ENCODE peak calls at places on chromosomes 13 and 19, in four cellular contexts. One of them, this sample, is unnamed.

GRCh38 chr19:44848036-44848804 is 2.1 kb downstream of the NECTIN2 start:
- DNase-seq in CD8-positive, alpha-beta T cell: no peak
- DNase-seq in spleen: no peak
- DNase-seq in esophagus squamous epithelium: no peak
- DNase-seq in this sample: no peak

GRCh38 chr13:73984201-73984600 is 150.0 kb downstream of the KLF12 start:
- DNase-seq in esophagus squamous epithelium: no peak
- DNase-seq in spleen: no peak
- DNase-seq in CD8-positive, alpha-beta T cell: no peak
- DNase-seq in this sample: no peak

GRCh38 chr19:43624933-43625332 is 5.5 kb upstream of the ZNF428 start:
- DNase-seq in spleen: peak; percentile 92
- DNase-seq in esophagus squamous epithelium: peak; percentile 10
- DNase-seq in CD8-positive, alpha-beta T cell: peak; percentile 68
- DNase-seq in this sample: peak; percentile 77

GRCh38 chr13:29991343-29991742 is 140.9 kb upstream of the UBL3 start:
- DNase-seq in esophagus squamous epithelium: no peak
- DNase-seq in spleen: no peak
- DNase-seq in CD8-positive, alpha-beta T cell: no peak
- DNase-seq in this sample: no peak

GRCh38 chr19:5038631-5039271 is 69.8 kb downstream of the KDM4B start:
- DNase-seq in CD8-positive, alpha-beta T cell: no peak
- DNase-seq in spleen: peak; percentile 74
- DNase-seq in esophagus squamous epithelium: no peak
- DNase-seq in this sample: no peak

GRCh38 chr19:52398091-52398461 is 427 bp downstream of the ZNF528 start:
- DNase-seq in spleen: no peak
- DNase-seq in CD8-positive, alpha-beta T cell: no peak
- DNase-seq in esophagus squamous epithelium: no peak
- DNase-seq in this sample: no peak

GRCh38 chr19:38213911-38214625 is 10.0 kb downstream of the DPF1 start:
- DNase-seq in CD8-positive, alpha-beta T cell: no peak
- DNase-seq in spleen: no peak
- DNase-seq in esophagus squamous epithelium: no peak
- DNase-seq in this sample: peak; percentile 47

GRCh38 chr13:95573226-95573625 is 20.7 kb downstream of the CLDN10 start:
- DNase-seq in esophagus squamous epithelium: no peak
- DNase-seq in spleen: no peak
- DNase-seq in CD8-positive, alpha-beta T cell: no peak
- DNase-seq in this sample: no peak

GRCh38 chr19:1260749-1261511 is 8.2 kb upstream of the CIRBP start:
- DNase-seq in CD8-positive, alpha-beta T cell: peak; percentile 94
- DNase-seq in spleen: peak; percentile 98
- DNase-seq in esophagus squamous epithelium: peak; percentile 69
- DNase-seq in this sample: peak; percentile 96

GRCh38 chr19:45352471-45352870 is 11.9 kb downstream of the KLC3 start:
- DNase-seq in spleen: no peak
- DNase-seq in esophagus squamous epithelium: no peak
- DNase-seq in CD8-positive, alpha-beta T cell: no peak
- DNase-seq in this sample: no peak

GRCh38 chr19:954672-955494 is 29.0 kb downstream of the ARID3A start:
- DNase-seq in spleen: no peak
- DNase-seq in esophagus squamous epithelium: no peak
- DNase-seq in CD8-positive, alpha-beta T cell: no peak
- DNase-seq in this sample: no peak

GRCh38 chr13:23621316-23621645 is 51.1 kb downstream of the TNFRSF19 start:
- DNase-seq in spleen: no peak
- DNase-seq in esophagus squamous epithelium: no peak
- DNase-seq in CD8-positive, alpha-beta T cell: no peak
- DNase-seq in this sample: no peak

GRCh38 chr13:84902243-84902642 is 897.0 kb downstream of the SLITRK6 start:
- DNase-seq in CD8-positive, alpha-beta T cell: no peak
- DNase-seq in esophagus squamous epithelium: no peak
- DNase-seq in spleen: no peak
- DNase-seq in this sample: no peak

GRCh38 chr13:83219832-83220231 is 662.4 kb downstream of the SLITRK1 start:
- DNase-seq in spleen: no peak
- DNase-seq in CD8-positive, alpha-beta T cell: no peak
- DNase-seq in esophagus squamous epithelium: no peak
- DNase-seq in this sample: no peak

GRCh38 chr13:79782541-79783216 is 301.7 kb downstream of the NDFIP2 start:
- DNase-seq in CD8-positive, alpha-beta T cell: no peak
- DNase-seq in spleen: peak; percentile 74
- DNase-seq in esophagus squamous epithelium: no peak
- DNase-seq in this sample: no peak

GRCh38 chr13:26601669-26602068 is 44.2 kb downstream of the WASF3 start:
- DNase-seq in spleen: no peak
- DNase-seq in CD8-positive, alpha-beta T cell: no peak
- DNase-seq in esophagus squamous epithelium: no peak
- DNase-seq in this sample: no peak

GRCh38 chr13:64847767-64848166 is 2382.4 kb downstream of the PCDH9 start:
- DNase-seq in spleen: no peak
- DNase-seq in CD8-positive, alpha-beta T cell: no peak
- DNase-seq in esophagus squamous epithelium: no peak
- DNase-seq in this sample: no peak

GRCh38 chr19:51660975-51661600 is 14.5 kb upstream of the SIGLEC14 start:
- DNase-seq in spleen: peak; percentile 90
- DNase-seq in CD8-positive, alpha-beta T cell: no peak
- DNase-seq in esophagus squamous epithelium: no peak
- DNase-seq in this sample: peak; percentile 14

GRCh38 chr19:35041548-35042055 is at the start of gene HPN:
- DNase-seq in CD8-positive, alpha-beta T cell: no peak
- DNase-seq in spleen: no peak
- DNase-seq in esophagus squamous epithelium: no peak
- DNase-seq in this sample: no peak

GRCh38 chr13:111049791-111050538 is 65.1 kb upstream of the ARHGEF7 start:
- DNase-seq in esophagus squamous epithelium: no peak
- DNase-seq in spleen: no peak
- DNase-seq in CD8-positive, alpha-beta T cell: no peak
- DNase-seq in this sample: no peak

GRCh38 chr13:47480121-47480520 is 521.0 kb downstream of the SUCLA2 start:
- DNase-seq in CD8-positive, alpha-beta T cell: no peak
- DNase-seq in spleen: no peak
- DNase-seq in esophagus squamous epithelium: no peak
- DNase-seq in this sample: no peak

GRCh38 chr13:31807090-31807541 is 67.8 kb downstream of the RXFP2 start:
- DNase-seq in spleen: no peak
- DNase-seq in esophagus squamous epithelium: no peak
- DNase-seq in CD8-positive, alpha-beta T cell: peak; percentile 16
- DNase-seq in this sample: no peak

GRCh38 chr13:105814219-105814901 is 721.1 kb downstream of the EFNB2 start:
- DNase-seq in spleen: no peak
- DNase-seq in esophagus squamous epithelium: no peak
- DNase-seq in CD8-positive, alpha-beta T cell: no peak
- DNase-seq in this sample: no peak

GRCh38 chr19:13260883-13261653 is 110.9 kb downstream of the IER2 start:
- DNase-seq in esophagus squamous epithelium: no peak
- DNase-seq in CD8-positive, alpha-beta T cell: no peak
- DNase-seq in spleen: no peak
- DNase-seq in this sample: no peak

GRCh38 chr19:11673608-11674041 is 65.1 kb downstream of the ZNF823 start:
- DNase-seq in CD8-positive, alpha-beta T cell: no peak
- DNase-seq in spleen: peak; percentile 82
- DNase-seq in esophagus squamous epithelium: no peak
- DNase-seq in this sample: no peak

GRCh38 chr13:25227690-25228089 is 55.6 kb upstream of the AMER2 start:
- DNase-seq in esophagus squamous epithelium: no peak
- DNase-seq in spleen: no peak
- DNase-seq in CD8-positive, alpha-beta T cell: no peak
- DNase-seq in this sample: no peak

GRCh38 chr19:2636897-2637683 is 65.4 kb downstream of the GNG7 start:
- DNase-seq in esophagus squamous epithelium: no peak
- DNase-seq in spleen: peak; percentile 94
- DNase-seq in CD8-positive, alpha-beta T cell: peak; percentile 68
- DNase-seq in this sample: peak; percentile 66

GRCh38 chr19:10533656-10534386 is 9.9 kb upstream of the ATG4D start:
- DNase-seq in esophagus squamous epithelium: no peak
- DNase-seq in spleen: no peak
- DNase-seq in CD8-positive, alpha-beta T cell: no peak
- DNase-seq in this sample: no peak

GRCh38 chr19:46916971-46917370 is 56.2 kb downstream of the ARHGAP35 start:
- DNase-seq in esophagus squamous epithelium: no peak
- DNase-seq in spleen: no peak
- DNase-seq in CD8-positive, alpha-beta T cell: no peak
- DNase-seq in this sample: no peak

GRCh38 chr19:41691268-41691970 is 3.3 kb upstream of the CEACAM7 start:
- DNase-seq in spleen: no peak
- DNase-seq in esophagus squamous epithelium: no peak
- DNase-seq in CD8-positive, alpha-beta T cell: no peak
- DNase-seq in this sample: no peak

DNA sequence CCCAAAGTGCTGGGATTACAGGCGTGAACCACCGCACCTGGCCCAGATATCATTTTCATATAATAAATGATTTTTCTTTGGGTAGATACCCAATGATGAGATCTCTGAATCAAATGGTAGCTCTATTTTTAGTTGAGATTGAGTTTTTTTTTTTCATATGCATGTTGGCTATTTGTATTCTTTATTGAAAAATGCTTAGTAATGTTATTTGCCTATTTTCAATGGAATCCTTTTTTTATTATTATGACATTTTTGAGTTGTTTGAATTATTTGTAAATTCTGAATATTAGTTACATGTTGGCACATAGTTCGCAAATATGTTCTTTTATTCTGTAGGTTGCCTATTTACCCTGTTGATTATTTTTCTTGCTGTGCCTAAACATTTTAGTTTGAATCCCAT is 55.8 kb downstream of the ZNF254 start:
- DNase-seq in CD8-positive, alpha-beta T cell: no peak
- DNase-seq in spleen: no peak
- DNase-seq in esophagus squamous epithelium: no peak
- DNase-seq in this sample: no peak
- H3K9me3 ChIP-seq in CD8-positive, alpha-beta T cell: peaks cover 36% of the 10 kb centered on the region
- H3K9me3 ChIP-seq in spleen: peaks cover 100% of the 10 kb centered on the region
- H3K9me3 ChIP-seq in esophagus squamous epithelium: peaks cover 60% of the 10 kb centered on the region
- H3K9me3 ChIP-seq in this sample: peaks cover 21% of the 10 kb centered on the region

GRCh38 chr19:27986299-27986698 is 1226.7 kb downstream of the UQCRFS1 start:
- DNase-seq in spleen: no peak
- DNase-seq in CD8-positive, alpha-beta T cell: no peak
- DNase-seq in esophagus squamous epithelium: no peak
- DNase-seq in this sample: no peak
- H3K9me3 ChIP-seq in spleen: no peaks in the 10 kb centered on the region
- H3K9me3 ChIP-seq in CD8-positive, alpha-beta T cell: no peaks in the 10 kb centered on the region
- H3K9me3 ChIP-seq in esophagus squamous epithelium: no peaks in the 10 kb centered on the region
- H3K9me3 ChIP-seq in this sample: no peaks in the 10 kb centered on the region

GRCh38 chr13:51769455-51770127 is 34.4 kb downstream of the DHRS12 start:
- DNase-seq in esophagus squamous epithelium: no peak
- DNase-seq in spleen: no peak
- DNase-seq in CD8-positive, alpha-beta T cell: no peak
- DNase-seq in this sample: no peak

GRCh38 chr13:51770160-51770559 is 33.8 kb downstream of the DHRS12 start:
- DNase-seq in spleen: no peak
- DNase-seq in CD8-positive, alpha-beta T cell: no peak
- DNase-seq in esophagus squamous epithelium: no peak
- DNase-seq in this sample: no peak

GRCh38 chr13:51770681-51771417 is 33.1 kb downstream of the DHRS12 start:
- DNase-seq in esophagus squamous epithelium: no peak
- DNase-seq in CD8-positive, alpha-beta T cell: no peak
- DNase-seq in spleen: no peak
- DNase-seq in this sample: no peak

GRCh38 chr13:51768378-51768921 is 35.5 kb downstream of the DHRS12 start:
- DNase-seq in spleen: no peak
- DNase-seq in CD8-positive, alpha-beta T cell: no peak
- DNase-seq in esophagus squamous epithelium: no peak
- DNase-seq in this sample: no peak

DNA sequence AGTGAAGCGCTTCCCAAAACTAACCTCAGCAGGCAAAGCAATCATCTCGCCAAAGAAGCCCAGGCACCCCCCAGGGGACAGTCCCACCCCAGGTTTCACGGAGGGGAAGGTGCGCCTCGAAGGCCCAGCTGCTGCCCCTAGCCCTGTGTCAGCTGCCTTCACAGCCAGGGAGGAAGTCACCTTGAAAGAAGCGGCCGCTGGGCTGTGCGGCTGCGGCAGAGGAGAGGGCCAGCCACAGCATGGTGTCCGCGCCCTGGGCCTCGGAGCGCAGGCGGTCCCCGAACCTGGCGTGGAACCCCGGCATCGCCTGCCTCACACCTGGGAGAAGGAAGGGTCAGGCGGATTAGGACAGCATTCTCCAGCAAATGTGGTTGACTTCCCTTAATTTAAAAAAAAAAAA is 35.0 kb downstream of the DHRS12 start:
- DNase-seq in esophagus squamous epithelium: no peak
- DNase-seq in CD8-positive, alpha-beta T cell: no peak
- DNase-seq in spleen: no peak
- DNase-seq in this sample: no peak
- H3K9me3 ChIP-seq in esophagus squamous epithelium: no peaks in the 10 kb centered on the region
- H3K9me3 ChIP-seq in CD8-positive, alpha-beta T cell: no peaks in the 10 kb centered on the region
- H3K9me3 ChIP-seq in spleen: no peaks in the 10 kb centered on the region
- H3K9me3 ChIP-seq in this sample: no peaks in the 10 kb centered on the region

DNA sequence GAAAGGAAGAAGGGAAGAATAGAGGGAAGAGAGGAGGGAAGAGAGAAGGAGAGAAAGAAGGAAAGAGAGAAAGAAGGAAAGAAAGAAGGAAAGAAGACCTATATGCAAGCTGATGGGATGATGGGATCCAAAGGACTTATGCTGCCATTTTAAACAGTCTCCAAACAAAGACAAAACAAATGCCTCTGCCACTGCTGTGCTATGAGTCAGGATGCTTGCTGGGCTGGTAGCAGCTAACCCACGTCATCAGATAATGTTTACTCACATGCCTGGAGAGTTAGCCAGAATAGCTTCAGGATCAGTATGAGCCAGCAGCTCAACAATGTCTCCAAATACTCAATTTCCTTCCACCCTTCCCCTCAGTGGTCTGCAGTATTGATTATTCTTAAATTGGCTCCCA is 12.0 kb upstream of the ZNF274 start:
- DNase-seq in CD8-positive, alpha-beta T cell: no peak
- DNase-seq in esophagus squamous epithelium: no peak
- DNase-seq in spleen: no peak
- DNase-seq in this sample: no peak
- H3K9me3 ChIP-seq in CD8-positive, alpha-beta T cell: peaks cover 45% of the 10 kb centered on the region
- H3K9me3 ChIP-seq in esophagus squamous epithelium: peaks cover 86% of the 10 kb centered on the region
- H3K9me3 ChIP-seq in spleen: peaks cover 100% of the 10 kb centered on the region
- H3K9me3 ChIP-seq in this sample: peaks cover 5% of the 10 kb centered on the region

GRCh38 chr19:53576941-53577653 is 39.2 kb downstream of the ZNF331 start:
- DNase-seq in esophagus squamous epithelium: no peak
- DNase-seq in CD8-positive, alpha-beta T cell: no peak
- DNase-seq in spleen: no peak
- DNase-seq in this sample: no peak
- H3K9me3 ChIP-seq in esophagus squamous epithelium: peaks cover 34% of the 10 kb centered on the region
- H3K9me3 ChIP-seq in CD8-positive, alpha-beta T cell: peaks cover 46% of the 10 kb centered on the region
- H3K9me3 ChIP-seq in spleen: peaks cover 98% of the 10 kb centered on the region
- H3K9me3 ChIP-seq in this sample: peaks cover 45% of the 10 kb centered on the region